ENCODE peak calls at places on chromosomes 3 and 15, in four cellular contexts. C is HepG2, U is SK-N-SH, I is GM12878. J is an unnamed sample.

GRCh38 chr3:30368978-30369377 is 237.4 kb upstream of the TGFBR2 start:
- DNase-seq in C (no peak), U (no peak), I (no peak), J (no peak)

GRCh38 chr3:143302638-143303171 is 183.1 kb downstream of the CHST2 start:
- DNase-seq in C (no peak), U (no peak), I (no peak), J (no peak)

GRCh38 chr3:134846943-134847342 is 51.9 kb downstream of the EPHB1 start:
- DNase-seq in C (peak), U (no peak), I (no peak), J (no peak)

GRCh38 chr15:79339588-79340314 is 28.8 kb downstream of the TMED3 start:
- DNase-seq in C (peak), U (peak), I (no peak), J (peak)

GRCh38 chr3:42732829-42733459 is 30.3 kb upstream of the HHATL start:
- DNase-seq in C (peak), U (no peak), I (no peak), J (no peak)

GRCh38 chr3:122403489-122403888 is 12.4 kb downstream of the WDR5B start:
- DNase-seq in C (no peak), U (no peak), I (no peak), J (no peak)

GRCh38 chr15:77419836-77420609 is at the start of gene PEAK1:
- DNase-seq in C (peak), U (peak), I (peak), J (peak)

GRCh38 chr3:10286596-10287295 is 6.0 kb downstream of the GHRL start:
- DNase-seq in C (peak), U (peak), I (no peak), J (no peak)

GRCh38 chr15:100131321-100132224 is 210.2 kb downstream of the ADAMTS17 start:
- DNase-seq in C (peak), U (no peak), I (no peak), J (peak)

GRCh38 chr15:69279636-69280035 is 19.1 kb upstream of the PAQR5 start:
- DNase-seq in C (no peak), U (no peak), I (no peak), J (no peak)

GRCh38 chr3:19885468-19885867 is 48.5 kb downstream of the EFHB start:
- DNase-seq in C (peak), U (peak), I (no peak), J (peak)

GRCh38 chr3:100615684-100616083 is 6.3 kb downstream of the ADGRG7 start:
- DNase-seq in C (no peak), U (no peak), I (no peak), J (no peak)

GRCh38 chr3:40206522-40206921 is 103.0 kb upstream of the EIF1B start:
- DNase-seq in C (no peak), U (no peak), I (no peak), J (no peak)

GRCh38 chr15:81336568-81336967 is 12.6 kb upstream of the STARD5 start:
- DNase-seq in C (peak), U (no peak), I (no peak), J (no peak)

GRCh38 chr3:168933614-168934013 is 729.9 kb downstream of the MECOM start:
- DNase-seq in C (no peak), U (no peak), I (no peak), J (no peak)

GRCh38 chr15:59689626-59690236 is 611 bp upstream of the BNIP2 start:
- DNase-seq in C (peak), U (no peak), I (no peak), J (no peak)

GRCh38 chr3:150091626-150092025 is 120.9 kb upstream of the PFN2 start:
- DNase-seq in C (no peak), U (no peak), I (no peak), J (no peak)

GRCh38 chr15:34241376-34242350 is 16.8 kb downstream of the EMC4 start:
- DNase-seq in C (peak), U (peak), I (no peak), J (peak)

GRCh38 chr3:105277656-105278055 is 89.1 kb upstream of the ALCAM start:
- DNase-seq in C (no peak), U (no peak), I (no peak), J (no peak)

GRCh38 chr3:72763751-72764440 is 84.3 kb downstream of the SHQ1 start:
- DNase-seq in C (no peak), U (no peak), I (no peak), J (no peak)

GRCh38 chr3:33898901-33899300 is 100.5 kb downstream of the PDCD6IP start:
- DNase-seq in C (no peak), U (no peak), I (no peak), J (no peak)

GRCh38 chr15:80559320-80559693 is 135.8 kb upstream of the ABHD17C start:
- DNase-seq in C (no peak), U (no peak), I (no peak), J (no peak)

GRCh38 chr3:129992781-129993180 is 18.3 kb downstream of the TRH start:
- DNase-seq in C (peak), U (peak), I (no peak), J (peak)

GRCh38 chr15:40249477-40250303 is 10.8 kb downstream of the PAK6 start:
- DNase-seq in C (no peak), U (peak), I (no peak), J (no peak)

GRCh38 chr3:145903472-145904013 is 257.4 kb downstream of the PLOD2 start:
- DNase-seq in C (no peak), U (no peak), I (no peak), J (no peak)

GRCh38 chr3:88150371-88150770 is 612 bp downstream of the C3orf38 start:
- DNase-seq in C (no peak), U (peak), I (no peak), J (no peak)

GRCh38 chr3:121477589-121477988 is 68.2 kb downstream of the POLQ start:
- DNase-seq in C (no peak), U (no peak), I (no peak), J (no peak)

GRCh38 chr3:66827726-66828125 is 170.4 kb upstream of the KBTBD8 start:
- DNase-seq in C (no peak), U (no peak), I (no peak), J (no peak)

GRCh38 chr15:42011074-42011473 is 9.8 kb downstream of the PLA2G4E start:
- DNase-seq in C (no peak), U (no peak), I (no peak), J (no peak)

GRCh38 chr3:11903447-11903846 is 56.8 kb upstream of the TAMM41 start:
- DNase-seq in C (no peak), U (no peak), I (no peak), J (no peak)

DNA sequence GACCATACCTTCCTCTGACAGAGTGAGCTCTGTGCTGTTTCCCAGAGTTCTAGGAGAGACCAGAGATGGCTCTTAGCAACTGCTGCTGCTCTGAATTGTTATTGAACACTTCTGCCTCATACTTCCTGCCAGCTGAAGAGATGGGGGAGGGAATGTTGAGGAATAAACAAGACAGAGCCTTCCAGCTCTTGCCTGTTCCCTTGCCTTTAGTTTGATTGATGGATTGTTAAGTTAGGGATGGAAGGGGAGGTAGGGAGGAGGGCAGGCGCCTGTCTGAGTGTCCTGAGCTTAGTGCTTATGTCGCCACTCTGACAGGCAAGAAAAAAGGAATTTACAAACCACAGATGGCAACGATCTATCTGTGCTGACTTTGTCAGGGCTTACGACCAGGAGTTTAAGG is 42.8 kb downstream of the ZNF609 start:
- DNase-seq in C (no peak), U (no peak), I (no peak), J (no peak)
- TF ChIP-seq YY1 in C (no peak), U (no peak), I (no peak), J (no peak)

GRCh38 chr3:27376109-27376772 is 7.1 kb upstream of the NEK10 start:
- DNase-seq in C (peak), U (no peak), I (no peak), J (no peak)
- TF ChIP-seq SMC3 in C (no peak), U (no peak), I (no peak), J (no peak)

DNA sequence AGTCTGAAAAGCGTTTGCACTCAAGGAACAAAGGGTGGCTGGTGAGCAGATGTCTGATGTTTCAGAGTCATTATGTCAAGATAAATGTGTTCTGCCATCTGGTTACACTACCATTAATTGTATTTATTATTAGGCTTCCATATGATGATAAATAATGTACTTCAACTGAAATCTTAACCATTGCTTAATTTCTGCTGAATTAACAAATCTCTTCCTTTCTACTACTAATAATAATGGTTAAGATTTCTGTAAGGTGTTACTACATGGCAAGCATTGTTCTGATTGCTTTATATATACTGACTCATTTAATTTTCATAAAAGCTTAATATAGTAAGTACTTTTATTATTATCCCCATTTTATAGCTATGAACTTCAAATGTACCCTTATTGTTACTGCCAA is 68.4 kb upstream of the GALNT15 start:
- DNase-seq in C (no peak), U (no peak), I (no peak), J (no peak)
- TF ChIP-seq YY1 in C (no peak), U (no peak), I (no peak), J (no peak)

DNA sequence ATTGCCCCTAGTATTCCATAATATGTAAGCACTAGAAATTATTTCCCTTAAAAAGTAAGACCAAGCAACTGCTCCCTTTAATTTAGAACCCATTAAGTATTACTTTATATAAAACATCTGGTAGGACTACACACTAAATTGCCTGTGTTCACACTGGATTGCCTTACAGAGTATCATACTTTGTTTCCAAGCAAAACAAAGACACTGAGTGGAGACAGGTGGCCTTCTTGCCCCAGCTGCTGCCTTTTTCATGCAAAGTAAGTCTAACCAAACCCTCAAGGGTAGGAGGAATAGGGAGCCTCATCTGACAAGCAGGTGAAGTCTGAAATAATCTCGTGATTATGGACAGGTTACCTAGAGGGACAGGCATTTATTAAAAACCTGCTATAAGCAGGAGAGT is 87.3 kb downstream of the PEX5L start:
- DNase-seq in C (no peak), U (no peak), I (no peak), J (no peak)
- TF ChIP-seq SMC3 in C (no peak), U (no peak), I (no peak), J (no peak)

GRCh38 chr15:31270767-31271166 is 55.9 kb upstream of the KLF13 start:
- DNase-seq in C (no peak), U (peak), I (no peak), J (peak)

GRCh38 chr15:31271224-31271635 is 55.4 kb upstream of the KLF13 start:
- DNase-seq in C (no peak), U (no peak), I (no peak), J (no peak)

GRCh38 chr15:31273258-31273941 is 53.2 kb upstream of the KLF13 start:
- DNase-seq in C (no peak), U (peak), I (no peak), J (no peak)

GRCh38 chr15:31271706-31272557 is 54.7 kb upstream of the KLF13 start:
- DNase-seq in C (no peak), U (peak), I (no peak), J (no peak)

DNA sequence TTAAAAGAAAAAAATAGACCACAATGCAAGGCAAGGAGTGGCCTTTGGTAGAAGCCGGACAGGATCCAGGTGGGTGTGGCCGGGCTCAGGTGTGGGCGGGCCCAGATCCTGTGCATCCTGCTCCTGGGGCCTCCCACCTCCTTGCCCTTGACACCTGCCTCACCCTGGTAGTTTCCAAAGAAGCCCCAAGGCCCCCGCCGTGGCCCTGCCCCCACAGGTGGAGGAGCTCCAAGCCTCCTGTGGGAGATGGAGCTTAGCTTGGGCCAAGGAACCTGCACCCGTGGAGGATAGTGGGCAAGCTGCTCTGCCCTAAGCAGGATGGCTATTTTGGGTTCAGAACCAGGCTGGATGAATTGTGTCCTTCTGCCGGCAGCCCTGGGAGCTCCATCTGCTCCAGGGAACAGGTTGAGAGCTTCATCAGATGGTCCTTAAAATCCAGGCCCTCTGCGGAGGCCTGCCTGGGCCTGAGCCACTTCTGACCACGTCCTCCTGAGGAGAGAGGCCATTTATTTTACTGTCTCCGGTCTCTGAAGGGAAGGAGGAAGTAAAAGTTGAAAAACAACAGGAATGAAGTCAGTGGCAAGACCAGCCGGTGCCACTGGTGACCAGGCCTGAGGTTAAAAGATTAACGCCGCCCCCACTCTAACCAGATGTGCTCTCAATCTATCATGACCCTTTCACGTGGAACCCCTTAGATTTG is 53.9 kb upstream of the KLF13 start:
- DNase-seq in C (no peak), U (peak), I (no peak), J (no peak)
- TF ChIP-seq YY1 in C (no peak), U (no peak), I (no peak), J (no peak)